ENCODE peak calls at places on chromosomes 5 and 9, in eight cellular contexts. Z is astrocyte of the cerebellum, B is SK-N-SH, S is OCI-LY7, A is kidney, E is uterus, X is GM12865, I is AG04450. D is an unnamed sample.

GRCh38 chr5:123813937-123814624 is 302.1 kb downstream of the CSNK1G3 start:
- DNase-seq in Z (no peak), B (peak), S (peak), A (no peak), E (no peak), X (peak), I (no peak), D (no peak)

GRCh38 chr5:138950411-138951011 is 75.4 kb upstream of the LRRTM2 start:
- DNase-seq in Z (no peak), B (no peak), S (no peak), A (peak), E (no peak), X (no peak), I (no peak), D (no peak)

GRCh38 chr5:57613726-57614125 is 131.1 kb upstream of the ACTBL2 start:
- DNase-seq in Z (no peak), B (no peak), S (no peak), A (no peak), E (no peak), X (no peak), I (no peak), D (no peak)

GRCh38 chr9:87711857-87712800 is 13.8 kb upstream of the CTSL start:
- DNase-seq in Z (no peak), B (peak), S (no peak), A (no peak), E (no peak), X (no peak), I (no peak), D (no peak)

GRCh38 chr9:89428901-89429890 is 68.7 kb downstream of the SEMA4D start:
- DNase-seq in Z (no peak), B (no peak), S (peak), A (peak), E (no peak), X (peak), I (no peak), D (peak)

GRCh38 chr5:172444110-172444510 is 10.2 kb downstream of the SH3PXD2B start:
- DNase-seq in Z (no peak), B (no peak), S (no peak), A (no peak), E (no peak), X (no peak), I (no peak), D (no peak)

GRCh38 chr9:75071530-75072122 is 16.3 kb downstream of the NMRK1 start:
- DNase-seq in Z (no peak), B (no peak), S (peak), A (peak), E (no peak), X (peak), I (no peak), D (no peak)

GRCh38 chr5:38938424-38938823 is 92.6 kb downstream of the OSMR start:
- DNase-seq in Z (peak), B (no peak), S (no peak), A (no peak), E (no peak), X (no peak), I (peak), D (no peak)

GRCh38 chr9:113712053-113712452 is 164.1 kb upstream of the ZNF618 start:
- DNase-seq in Z (peak), B (no peak), S (no peak), A (no peak), E (no peak), X (no peak), I (peak), D (no peak)

GRCh38 chr9:98764351-98764750 is 32.0 kb downstream of the ANKS6 start:
- DNase-seq in Z (no peak), B (no peak), S (no peak), A (no peak), E (no peak), X (no peak), I (no peak), D (no peak)

GRCh38 chr9:14415947-14416346 is 102.0 kb upstream of the NFIB start:
- DNase-seq in Z (peak), B (no peak), S (no peak), A (no peak), E (no peak), X (no peak), I (peak), D (no peak)

GRCh38 chr9:111627260-111627963 is 3.7 kb upstream of the DNAJC25 start:
- DNase-seq in Z (no peak), B (no peak), S (no peak), A (no peak), E (no peak), X (no peak), I (no peak), D (no peak)

GRCh38 chr9:106828965-106829364 is 34.0 kb upstream of the ZNF462 start:
- DNase-seq in Z (no peak), B (no peak), S (no peak), A (no peak), E (no peak), X (no peak), I (no peak), D (no peak)

GRCh38 chr5:66307647-66308257 is 163.7 kb downstream of the SREK1 start:
- DNase-seq in Z (peak), B (peak), S (peak), A (no peak), E (no peak), X (peak), I (peak), D (peak)

GRCh38 chr9:127066060-127066774 is 56.2 kb downstream of the ANGPTL2 start:
- DNase-seq in Z (no peak), B (no peak), S (no peak), A (no peak), E (no peak), X (no peak), I (no peak), D (no peak)

GRCh38 chr9:127064335-127064734 is 58.1 kb downstream of the ANGPTL2 start:
- DNase-seq in Z (no peak), B (no peak), S (no peak), A (no peak), E (no peak), X (peak), I (no peak), D (no peak)

GRCh38 chr9:127067603-127068220 is 54.7 kb downstream of the ANGPTL2 start:
- DNase-seq in Z (no peak), B (no peak), S (no peak), A (no peak), E (no peak), X (peak), I (no peak), D (no peak)

GRCh38 chr9:127065592-127065991 is 56.8 kb downstream of the ANGPTL2 start:
- DNase-seq in Z (peak), B (no peak), S (no peak), A (no peak), E (no peak), X (no peak), I (peak), D (no peak)

DNA sequence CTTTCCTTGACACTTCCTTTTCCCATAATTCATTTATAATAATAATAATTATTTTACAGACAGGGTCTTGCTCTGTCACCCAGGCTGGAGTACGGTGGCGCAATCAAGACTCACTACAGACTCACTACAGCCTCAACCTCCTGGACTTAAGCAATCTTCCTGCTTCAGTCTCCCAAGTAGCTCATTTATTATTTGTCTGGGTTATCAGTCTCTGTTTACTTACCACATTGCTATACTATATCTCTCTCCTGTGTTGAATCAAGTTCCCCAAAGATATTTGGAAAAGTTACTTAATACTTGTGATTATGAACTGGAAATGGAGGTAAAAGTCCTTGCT is 55.7 kb downstream of the ANGPTL2 start:
- DNase-seq in Z (no peak), B (no peak), S (no peak), A (no peak), E (no peak), X (no peak), I (no peak), D (no peak)
- TF ChIP-seq CTCF in Z (no peak), B (no peak), S (no peak), A (no peak), E (no peak), X (no peak), I (no peak), D (no peak)

GRCh38 chr9:36893148-36893547 is 140.9 kb downstream of the PAX5 start:
- DNase-seq in Z (no peak), B (no peak), S (no peak), A (no peak), E (no peak), X (no peak), I (no peak), D (no peak)

GRCh38 chr9:36893911-36894310 is 140.2 kb downstream of the PAX5 start:
- DNase-seq in Z (no peak), B (no peak), S (no peak), A (no peak), E (no peak), X (no peak), I (no peak), D (no peak)

GRCh38 chr9:36888551-36888950 is 145.5 kb downstream of the PAX5 start:
- DNase-seq in Z (no peak), B (no peak), S (no peak), A (peak), E (no peak), X (no peak), I (no peak), D (no peak)

GRCh38 chr9:36892279-36892678 is 141.8 kb downstream of the PAX5 start:
- DNase-seq in Z (no peak), B (no peak), S (no peak), A (no peak), E (no peak), X (no peak), I (no peak), D (no peak)

GRCh38 chr9:36891341-36891811 is 142.7 kb downstream of the PAX5 start:
- DNase-seq in Z (no peak), B (peak), S (no peak), A (no peak), E (no peak), X (no peak), I (no peak), D (no peak)
- TF ChIP-seq CTCF in Z (no peak), B (no peak), S (no peak), A (no peak), E (no peak), X (no peak), I (no peak), D (no peak)

DNA sequence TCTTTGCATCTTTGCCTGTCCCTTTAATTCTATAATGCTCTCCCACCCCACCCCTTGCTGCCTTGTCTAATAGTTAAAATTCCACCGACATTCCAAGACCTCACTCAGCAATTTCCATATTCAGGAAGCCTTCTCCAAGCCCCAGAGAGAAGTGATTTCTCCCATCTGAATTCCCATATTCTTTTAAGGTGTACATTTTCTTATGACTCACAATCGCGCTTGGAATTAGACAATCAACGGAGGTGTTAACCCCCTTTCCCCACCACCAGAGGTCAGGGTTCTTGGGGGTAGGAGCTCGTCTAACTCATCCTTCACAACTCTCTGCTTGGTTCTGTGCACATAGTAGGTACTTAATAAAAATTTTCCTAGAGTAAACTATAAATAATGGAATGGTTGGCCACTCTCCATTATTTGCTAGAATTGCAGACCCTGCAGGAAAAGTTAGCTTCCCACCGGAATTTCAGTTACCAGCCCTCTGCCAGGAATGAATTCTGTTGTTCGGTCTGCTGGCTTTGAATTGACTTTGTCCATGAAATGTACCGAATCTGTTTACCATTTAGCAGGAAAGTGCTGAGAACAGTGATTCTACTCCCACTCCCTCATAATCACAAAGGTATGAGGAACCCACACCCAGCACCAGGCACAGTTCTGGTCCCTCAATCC is 5.0 kb downstream of the KCNIP1 start:
- DNase-seq in Z (no peak), B (no peak), S (no peak), A (no peak), E (no peak), X (no peak), I (no peak), D (no peak)
- TF ChIP-seq CTCF in Z (peak), B (peak), S (peak), A (no peak), E (no peak), X (no peak), I (no peak), D (no peak)

GRCh38 chr5:134524826-134525686 is at the start of gene JADE2:
- DNase-seq in Z (no peak), B (peak), S (peak), A (peak), E (peak), X (peak), I (no peak), D (peak)
- TF ChIP-seq CTCF in Z (no peak), B (no peak), S (peak), A (peak), E (no peak), X (no peak), I (no peak), D (no peak)

GRCh38 chr9:110429453-110429852 is 91.8 kb upstream of the TXNDC8 start:
- DNase-seq in Z (no peak), B (no peak), S (no peak), A (no peak), E (no peak), X (no peak), I (no peak), D (no peak)

GRCh38 chr9:110432253-110432652 is 94.6 kb upstream of the TXNDC8 start:
- DNase-seq in Z (no peak), B (no peak), S (no peak), A (no peak), E (no peak), X (no peak), I (no peak), D (no peak)

GRCh38 chr9:110426052-110426709 is 88.5 kb upstream of the TXNDC8 start:
- DNase-seq in Z (peak), B (no peak), S (no peak), A (no peak), E (no peak), X (no peak), I (no peak), D (no peak)

GRCh38 chr9:110427497-110428104 is 89.9 kb upstream of the TXNDC8 start:
- DNase-seq in Z (no peak), B (peak), S (peak), A (no peak), E (peak), X (peak), I (no peak), D (peak)
- TF ChIP-seq CTCF in Z (peak), B (peak), S (peak), A (peak), E (no peak), X (peak), I (peak), D (peak)

GRCh38 chr5:1244255-1244654 is 19.1 kb downstream of the SLC6A18 start:
- DNase-seq in Z (no peak), B (no peak), S (no peak), A (no peak), E (no peak), X (no peak), I (no peak), D (no peak)

GRCh38 chr5:1247811-1248210 is 22.6 kb downstream of the SLC6A18 start:
- DNase-seq in Z (no peak), B (no peak), S (no peak), A (no peak), E (no peak), X (no peak), I (no peak), D (no peak)

GRCh38 chr5:1245901-1246576 is 20.9 kb downstream of the SLC6A18 start:
- DNase-seq in Z (no peak), B (peak), S (peak), A (no peak), E (no peak), X (no peak), I (no peak), D (no peak)

GRCh38 chr5:1244976-1245375 is 19.8 kb downstream of the SLC6A18 start:
- DNase-seq in Z (no peak), B (peak), S (no peak), A (no peak), E (no peak), X (no peak), I (no peak), D (no peak)

GRCh38 chr5:1246711-1247431 is 21.7 kb downstream of the SLC6A18 start:
- DNase-seq in Z (no peak), B (peak), S (peak), A (no peak), E (no peak), X (peak), I (no peak), D (peak)
- TF ChIP-seq CTCF in Z (no peak), B (no peak), S (no peak), A (no peak), E (no peak), X (no peak), I (no peak), D (no peak)

GRCh38 chr9:91750343-91750742 is 199.7 kb downstream of the ROR2 start:
- DNase-seq in Z (no peak), B (peak), S (no peak), A (no peak), E (no peak), X (no peak), I (no peak), D (no peak)
- TF ChIP-seq CTCF in Z (no peak), B (no peak), S (peak), A (no peak), E (no peak), X (no peak), I (no peak), D (no peak)

D was measured in GM10248.